ENCODE peak calls at places on chromosome 7, in seven cellular contexts. X is endodermal cell, L is epithelial cell of esophagus, A is mucosa of descending colon, H is choroid plexus epithelial cell, C is PC-9, J is K562. T is an unnamed sample.

GRCh38 chr7:81175291-81175942 is 256.6 kb upstream of the SEMA3C start:
- DNase-seq in X (no peak), C (peak), J (no peak), H (no peak), A (no peak), L (peak), T (no peak)

GRCh38 chr7:51649-52048 is 140.7 kb upstream of the FAM20C start:
- DNase-seq in C (peak), J (no peak), L (no peak), H (no peak), A (no peak), X (peak), T (no peak)

GRCh38 chr7:138848056-138848975 is 50.3 kb upstream of the ATP6V0A4 start:
- DNase-seq in J (no peak), C (peak), L (no peak), A (no peak), H (peak), X (no peak), T (peak)

GRCh38 chr7:156523447-156524048 is 117.0 kb upstream of the RNF32 start:
- DNase-seq in A (no peak), X (no peak), J (no peak), H (no peak), C (no peak), L (no peak), T (no peak)

GRCh38 chr7:51067757-51068156 is 248.9 kb downstream of the COBL start:
- DNase-seq in A (no peak), J (peak), C (peak), X (peak), H (peak), L (peak), T (peak)

GRCh38 chr7:415646-416525 is 103.8 kb downstream of the PDGFA start:
- DNase-seq in J (no peak), L (no peak), H (no peak), A (peak), C (no peak), X (peak), T (no peak)

GRCh38 chr7:4681922-4682620 is at the start of gene FOXK1:
- DNase-seq in X (peak), L (peak), C (no peak), A (peak), J (peak), H (peak), T (peak)

GRCh38 chr7:97064972-97065587 is 40.4 kb upstream of the DLX5 start:
- DNase-seq in C (peak), H (peak), A (no peak), L (peak), J (peak), X (peak), T (peak)

GRCh38 chr7:610531-611280 is 91.1 kb upstream of the PDGFA start:
- DNase-seq in H (peak), X (no peak), J (peak), L (no peak), C (no peak), A (no peak), T (peak)

GRCh38 chr7:44141221-44141850 is at the start of gene MYL7:
- DNase-seq in H (no peak), C (no peak), A (no peak), J (no peak), L (no peak), X (peak), T (no peak)

GRCh38 chr7:90345548-90346319 is 782 bp upstream of the GTPBP10 start:
- DNase-seq in C (no peak), X (peak), L (peak), H (peak), A (no peak), J (peak), T (peak)

GRCh38 chr7:5532520-5533335 is 109.1 kb upstream of the TNRC18 start:
- DNase-seq in X (peak), L (no peak), H (no peak), J (peak), A (peak), C (peak), T (no peak)

GRCh38 chr7:7959979-7960670 is 8.5 kb upstream of the GLCCI1 start:
- DNase-seq in X (no peak), H (no peak), J (no peak), A (no peak), L (no peak), C (no peak), T (no peak)

GRCh38 chr7:22726849-22727792 is at the start of gene IL6:
- DNase-seq in H (peak), J (peak), L (peak), X (peak), C (peak), A (peak), T (peak)

GRCh38 chr7:154928136-154929005 is 74.6 kb downstream of the PAXIP1 start:
- DNase-seq in H (peak), A (peak), L (peak), X (peak), C (peak), J (peak), T (peak)

GRCh38 chr7:138902156-138902555 is 79.0 kb downstream of the KIAA1549 start:
- DNase-seq in A (no peak), J (no peak), C (no peak), H (no peak), L (no peak), X (no peak), T (no peak)

GRCh38 chr7:47377741-47378140 is 204.2 kb downstream of the TNS3 start:
- DNase-seq in J (no peak), H (no peak), C (no peak), L (peak), A (no peak), X (peak), T (no peak)

GRCh38 chr7:178444-178843 is 13.9 kb upstream of the FAM20C start:
- DNase-seq in L (no peak), J (no peak), X (no peak), C (no peak), A (no peak), H (no peak), T (no peak)

GRCh38 chr7:91894781-91895480 is 14.4 kb upstream of the MTERF1 start:
- DNase-seq in X (no peak), H (peak), A (no peak), C (no peak), J (peak), L (no peak), T (no peak)

GRCh38 chr7:26777383-26777782 is 87.0 kb downstream of the SKAP2 start:
- DNase-seq in J (no peak), C (no peak), L (no peak), X (no peak), A (no peak), H (no peak), T (peak)

GRCh38 chr7:94350729-94351128 is 44.0 kb upstream of the COL1A2 start:
- DNase-seq in J (no peak), L (no peak), X (no peak), H (no peak), A (no peak), C (no peak), T (no peak)

GRCh38 chr7:76051840-76052239 is 3.9 kb downstream of the MDH2 start:
- DNase-seq in J (no peak), C (no peak), L (no peak), A (no peak), H (no peak), X (no peak), T (no peak)

GRCh38 chr7:135710417-135711138 is 17.4 kb downstream of the SLC13A4 start:
- DNase-seq in X (peak), H (no peak), J (peak), L (no peak), A (no peak), C (no peak), T (no peak)

GRCh38 chr7:94650137-94650536 is 5.8 kb downstream of the SGCE start:
- DNase-seq in A (no peak), H (no peak), L (no peak), J (no peak), X (no peak), C (no peak), T (no peak)

GRCh38 chr7:29327455-29327854 is 132.9 kb downstream of the CHN2 start:
- DNase-seq in J (no peak), H (no peak), X (no peak), L (no peak), C (no peak), A (no peak), T (no peak)

GRCh38 chr7:141294122-141294829 is 220.4 kb downstream of the TMEM178B start:
- DNase-seq in L (no peak), H (no peak), J (no peak), A (no peak), X (no peak), C (no peak), T (no peak)
- TF ChIP-seq CTCF in L (no peak), H (no peak), J (no peak), A (no peak), X (no peak), C (no peak), T (no peak)

DNA sequence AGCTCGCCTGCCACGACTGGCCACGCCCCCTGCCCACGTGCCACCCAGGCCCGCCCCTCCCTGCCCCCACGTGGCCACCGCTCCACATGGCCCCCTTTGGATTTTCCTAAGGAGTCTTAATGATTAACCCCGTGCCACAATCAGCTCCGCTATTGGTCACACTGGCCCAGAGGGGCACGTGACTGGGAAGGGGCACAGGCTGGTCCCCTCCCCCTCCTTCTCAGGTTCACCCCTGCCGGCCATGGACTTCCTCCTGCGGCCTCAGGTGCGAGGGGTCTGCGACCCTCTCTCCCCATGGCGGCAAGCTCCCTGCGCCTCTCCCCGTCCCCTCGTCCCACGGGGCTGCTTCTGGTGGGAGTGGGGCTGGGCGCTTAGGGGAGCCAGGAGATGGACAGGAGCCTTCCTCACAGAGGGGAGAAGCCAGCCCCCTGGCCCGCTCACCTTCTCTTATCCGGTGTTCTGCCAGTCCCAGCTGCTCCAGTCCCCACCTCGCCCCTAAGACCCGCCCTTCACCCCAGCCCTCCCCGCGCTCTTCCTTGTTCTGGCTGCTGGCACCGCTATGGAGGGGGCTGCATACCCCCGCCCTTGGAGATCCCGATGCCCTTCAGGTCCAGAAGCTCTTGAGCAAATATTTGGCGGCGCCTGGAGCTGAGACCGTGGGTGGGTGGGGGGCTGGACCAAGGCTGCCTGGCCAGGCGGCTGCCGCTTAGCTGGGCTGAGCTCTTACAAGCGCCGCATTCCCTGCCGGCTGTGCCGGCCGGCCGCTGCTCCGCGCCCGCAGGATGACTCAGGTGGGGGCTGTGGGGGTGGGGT is 3.2 kb downstream of the SLC4A2 start:
- DNase-seq in X (peak), J (peak), H (peak), A (peak), L (peak), C (peak), T (peak)
- H3K4me3 ChIP-seq in X (peak), J (peak), H (peak), A (no peak), L (peak), C (peak), T (peak)

GRCh38 chr7:142585425-142585824 is 163.8 kb upstream of the PRSS1 start:
- DNase-seq in A (no peak), X (peak), H (peak), C (no peak), L (no peak), J (no peak), T (no peak)
- TF ChIP-seq CTCF in A (no peak), X (peak), H (peak), C (no peak), L (no peak), J (no peak), T (peak)

GRCh38 chr7:128829391-128830166 is 627 bp upstream of the FLNC start:
- DNase-seq in C (no peak), A (no peak), X (peak), L (no peak), J (peak), H (peak), T (peak)
- H3K4me3 ChIP-seq in C (peak), A (no peak), X (no peak), L (peak), J (peak), H (peak), T (peak)

DNA sequence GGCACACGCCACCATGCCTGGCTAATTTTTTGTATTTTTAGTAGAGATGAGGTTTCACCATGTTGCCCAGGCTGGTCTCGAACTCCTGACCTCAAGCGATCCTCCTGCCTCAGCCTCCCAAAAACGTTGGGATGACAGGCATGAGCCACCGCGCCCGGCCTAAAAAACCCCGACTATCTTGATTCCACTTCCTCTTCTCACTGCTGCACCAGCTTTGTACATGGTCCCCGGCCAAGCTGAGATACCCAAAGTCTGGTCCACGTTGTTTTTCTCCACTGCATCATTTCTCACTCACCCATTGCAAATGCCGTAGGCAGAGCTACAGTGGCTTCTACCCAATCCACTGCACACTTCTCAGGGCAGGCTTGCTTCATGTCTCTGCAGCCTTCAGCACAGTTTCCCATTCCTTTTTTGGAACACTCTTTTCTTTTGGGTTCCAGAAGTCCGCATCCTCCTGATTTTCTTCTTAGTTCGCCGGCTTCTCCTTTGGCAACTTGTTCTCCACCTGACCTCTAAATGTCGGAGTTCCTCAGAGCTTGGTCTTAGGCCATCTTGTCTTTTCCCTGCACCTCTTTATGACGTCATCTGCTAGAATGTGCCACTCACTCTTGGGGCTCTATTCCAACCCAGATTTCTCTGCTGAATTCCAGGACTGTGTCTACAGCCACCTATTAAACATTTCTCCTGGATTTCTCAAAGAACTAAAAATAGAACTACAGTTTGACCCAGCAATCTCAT is 6.0 kb upstream of the GNB2 start:
- DNase-seq in X (no peak), A (no peak), J (no peak), C (no peak), H (no peak), L (no peak), T (no peak)
- TF ChIP-seq CTCF in X (no peak), A (no peak), J (no peak), C (no peak), H (no peak), L (no peak), T (no peak)

GRCh38 chr7:149494738-149495368 is 2.8 kb downstream of the ZNF746 start:
- DNase-seq in A (no peak), C (no peak), H (peak), X (no peak), L (no peak), J (peak), T (peak)
- H3K4me3 ChIP-seq in A (no peak), C (no peak), H (no peak), X (peak), L (no peak), J (no peak), T (no peak)

GRCh38 chr7:87739306-87739705 is 111.1 kb downstream of the RUNDC3B start:
- DNase-seq in L (no peak), J (no peak), H (no peak), C (no peak), A (no peak), X (no peak), T (no peak)
- TF ChIP-seq CTCF in L (no peak), J (no peak), H (no peak), C (no peak), A (no peak), X (no peak), T (no peak)

GRCh38 chr7:107643938-107644703 is 16.5 kb upstream of the SLC26A4 start:
- DNase-seq in L (no peak), X (no peak), H (no peak), C (no peak), J (no peak), A (no peak), T (no peak)

GRCh38 chr7:107644704-107645083 is 15.9 kb upstream of the SLC26A4 start:
- DNase-seq in J (no peak), H (no peak), A (no peak), X (no peak), L (no peak), C (no peak), T (peak)

GRCh38 chr7:107638594-107638993 is 22.0 kb upstream of the SLC26A4 start:
- DNase-seq in J (no peak), A (no peak), L (no peak), C (no peak), X (no peak), H (no peak), T (no peak)

GRCh38 chr7:107643407-107643806 is 17.2 kb upstream of the SLC26A4 start:
- DNase-seq in X (no peak), A (no peak), J (no peak), L (peak), C (no peak), H (peak), T (peak)
- H3K4me3 ChIP-seq in X (no peak), A (no peak), J (no peak), L (no peak), C (no peak), H (no peak), T (no peak)

GRCh38 chr7:151818674-151819519 is 58.0 kb downstream of the PRKAG2 start:
- DNase-seq in A (no peak), C (peak), H (no peak), X (peak), L (peak), J (no peak), T (no peak)
- TF ChIP-seq CTCF in A (no peak), C (no peak), H (no peak), X (peak), L (no peak), J (no peak), T (no peak)

GRCh38 chr7:105270117-105270516 is 118.6 kb downstream of the SRPK2 start:
- DNase-seq in C (no peak), J (no peak), X (peak), L (peak), H (no peak), A (no peak), T (no peak)
- H3K4me3 ChIP-seq in C (no peak), J (no peak), X (no peak), L (peak), H (no peak), A (no peak), T (no peak)